ENCODE peak calls at places on chromosomes 3 and 15, in nine cellular contexts. One of them, this sample, is unnamed.

GRCh38 chr15:78620839-78621421 is at the start of gene CHRNA3:
- DNase-seq in stimulated activated CD4-positive, alpha-beta T cell treated with anti-CD3 and anti-CD28 coated beads, Interleukin-2, amount 100 ng/mL, for 48 hours: no peak
- DNase-seq in T-helper 2 cell: no peak
- DNase-seq in stimulated activated CD8-positive, alpha-beta memory T cell treated with anti-CD3 and anti-CD28 coated beads, Interleukin-7, amount 100 ng/mL, for 24 hours: no peak
- DNase-seq in GF-D8: no peak
- DNase-seq in frontal cortex: no peak
- DNase-seq in naive thymus-derived CD4-positive, alpha-beta T cell: no peak
- DNase-seq in WTC11: peak
- DNase-seq in EL: no peak
- DNase-seq in this sample: no peak

GRCh38 chr3:106809633-106810460 is 567.4 kb upstream of the CCDC54 start:
- DNase-seq in T-helper 2 cell: no peak
- DNase-seq in WTC11: no peak
- DNase-seq in stimulated activated CD4-positive, alpha-beta T cell treated with anti-CD3 and anti-CD28 coated beads, Interleukin-2, amount 100 ng/mL, for 48 hours: no peak
- DNase-seq in EL: peak
- DNase-seq in GF-D8: no peak
- DNase-seq in naive thymus-derived CD4-positive, alpha-beta T cell: no peak
- DNase-seq in frontal cortex: no peak
- DNase-seq in stimulated activated CD8-positive, alpha-beta memory T cell treated with anti-CD3 and anti-CD28 coated beads, Interleukin-7, amount 100 ng/mL, for 24 hours: no peak
- DNase-seq in this sample: peak

GRCh38 chr15:96225642-96226259 is 104.7 kb upstream of the NR2F2 start:
- DNase-seq in stimulated activated CD8-positive, alpha-beta memory T cell treated with anti-CD3 and anti-CD28 coated beads, Interleukin-7, amount 100 ng/mL, for 24 hours: no peak
- DNase-seq in stimulated activated CD4-positive, alpha-beta T cell treated with anti-CD3 and anti-CD28 coated beads, Interleukin-2, amount 100 ng/mL, for 48 hours: no peak
- DNase-seq in GF-D8: no peak
- DNase-seq in EL: no peak
- DNase-seq in naive thymus-derived CD4-positive, alpha-beta T cell: no peak
- DNase-seq in WTC11: no peak
- DNase-seq in frontal cortex: no peak
- DNase-seq in T-helper 2 cell: no peak
- DNase-seq in this sample: no peak

GRCh38 chr15:45715528-45715927 is 80.7 kb downstream of the SQOR start:
- DNase-seq in stimulated activated CD4-positive, alpha-beta T cell treated with anti-CD3 and anti-CD28 coated beads, Interleukin-2, amount 100 ng/mL, for 48 hours: no peak
- DNase-seq in stimulated activated CD8-positive, alpha-beta memory T cell treated with anti-CD3 and anti-CD28 coated beads, Interleukin-7, amount 100 ng/mL, for 24 hours: no peak
- DNase-seq in naive thymus-derived CD4-positive, alpha-beta T cell: no peak
- DNase-seq in EL: no peak
- DNase-seq in GF-D8: no peak
- DNase-seq in WTC11: no peak
- DNase-seq in frontal cortex: no peak
- DNase-seq in T-helper 2 cell: no peak
- DNase-seq in this sample: peak

GRCh38 chr3:160016972-160017371 is 28.3 kb downstream of the IL12A start:
- DNase-seq in frontal cortex: no peak
- DNase-seq in T-helper 2 cell: no peak
- DNase-seq in EL: peak
- DNase-seq in naive thymus-derived CD4-positive, alpha-beta T cell: no peak
- DNase-seq in WTC11: no peak
- DNase-seq in GF-D8: no peak
- DNase-seq in stimulated activated CD4-positive, alpha-beta T cell treated with anti-CD3 and anti-CD28 coated beads, Interleukin-2, amount 100 ng/mL, for 48 hours: no peak
- DNase-seq in stimulated activated CD8-positive, alpha-beta memory T cell treated with anti-CD3 and anti-CD28 coated beads, Interleukin-7, amount 100 ng/mL, for 24 hours: no peak
- DNase-seq in this sample: peak

GRCh38 chr3:106399208-106399607 is 530.4 kb upstream of the CBLB start:
- DNase-seq in T-helper 2 cell: no peak
- DNase-seq in stimulated activated CD8-positive, alpha-beta memory T cell treated with anti-CD3 and anti-CD28 coated beads, Interleukin-7, amount 100 ng/mL, for 24 hours: no peak
- DNase-seq in stimulated activated CD4-positive, alpha-beta T cell treated with anti-CD3 and anti-CD28 coated beads, Interleukin-2, amount 100 ng/mL, for 48 hours: no peak
- DNase-seq in EL: no peak
- DNase-seq in WTC11: no peak
- DNase-seq in GF-D8: no peak
- DNase-seq in frontal cortex: no peak
- DNase-seq in naive thymus-derived CD4-positive, alpha-beta T cell: no peak
- DNase-seq in this sample: peak

GRCh38 chr15:60853077-60853476 is 374.1 kb upstream of the ICE2 start:
- DNase-seq in EL: no peak
- DNase-seq in stimulated activated CD4-positive, alpha-beta T cell treated with anti-CD3 and anti-CD28 coated beads, Interleukin-2, amount 100 ng/mL, for 48 hours: no peak
- DNase-seq in GF-D8: no peak
- DNase-seq in frontal cortex: no peak
- DNase-seq in WTC11: no peak
- DNase-seq in naive thymus-derived CD4-positive, alpha-beta T cell: no peak
- DNase-seq in T-helper 2 cell: no peak
- DNase-seq in stimulated activated CD8-positive, alpha-beta memory T cell treated with anti-CD3 and anti-CD28 coated beads, Interleukin-7, amount 100 ng/mL, for 24 hours: no peak
- DNase-seq in this sample: no peak

GRCh38 chr3:55487376-55488241 is 503 bp upstream of the WNT5A start:
- DNase-seq in GF-D8: no peak
- DNase-seq in stimulated activated CD8-positive, alpha-beta memory T cell treated with anti-CD3 and anti-CD28 coated beads, Interleukin-7, amount 100 ng/mL, for 24 hours: no peak
- DNase-seq in EL: peak
- DNase-seq in T-helper 2 cell: no peak
- DNase-seq in WTC11: peak
- DNase-seq in naive thymus-derived CD4-positive, alpha-beta T cell: no peak
- DNase-seq in frontal cortex: peak
- DNase-seq in stimulated activated CD4-positive, alpha-beta T cell treated with anti-CD3 and anti-CD28 coated beads, Interleukin-2, amount 100 ng/mL, for 48 hours: no peak
- DNase-seq in this sample: peak

GRCh38 chr3:69761896-69762789 is 22.9 kb downstream of the MITF start:
- DNase-seq in stimulated activated CD4-positive, alpha-beta T cell treated with anti-CD3 and anti-CD28 coated beads, Interleukin-2, amount 100 ng/mL, for 48 hours: no peak
- DNase-seq in T-helper 2 cell: no peak
- DNase-seq in GF-D8: no peak
- DNase-seq in EL: peak
- DNase-seq in stimulated activated CD8-positive, alpha-beta memory T cell treated with anti-CD3 and anti-CD28 coated beads, Interleukin-7, amount 100 ng/mL, for 24 hours: no peak
- DNase-seq in WTC11: no peak
- DNase-seq in frontal cortex: no peak
- DNase-seq in naive thymus-derived CD4-positive, alpha-beta T cell: no peak
- DNase-seq in this sample: peak

GRCh38 chr3:177329854-177330253 is 132.6 kb upstream of the TBL1XR1 start:
- DNase-seq in naive thymus-derived CD4-positive, alpha-beta T cell: no peak
- DNase-seq in T-helper 2 cell: no peak
- DNase-seq in EL: no peak
- DNase-seq in WTC11: no peak
- DNase-seq in frontal cortex: no peak
- DNase-seq in stimulated activated CD8-positive, alpha-beta memory T cell treated with anti-CD3 and anti-CD28 coated beads, Interleukin-7, amount 100 ng/mL, for 24 hours: no peak
- DNase-seq in stimulated activated CD4-positive, alpha-beta T cell treated with anti-CD3 and anti-CD28 coated beads, Interleukin-2, amount 100 ng/mL, for 48 hours: no peak
- DNase-seq in GF-D8: no peak
- DNase-seq in this sample: no peak

GRCh38 chr3:47581422-47581821 is 2.8 kb upstream of the CSPG5 start:
- DNase-seq in GF-D8: no peak
- DNase-seq in frontal cortex: no peak
- DNase-seq in stimulated activated CD4-positive, alpha-beta T cell treated with anti-CD3 and anti-CD28 coated beads, Interleukin-2, amount 100 ng/mL, for 48 hours: no peak
- DNase-seq in T-helper 2 cell: no peak
- DNase-seq in EL: no peak
- DNase-seq in naive thymus-derived CD4-positive, alpha-beta T cell: no peak
- DNase-seq in WTC11: no peak
- DNase-seq in stimulated activated CD8-positive, alpha-beta memory T cell treated with anti-CD3 and anti-CD28 coated beads, Interleukin-7, amount 100 ng/mL, for 24 hours: no peak
- DNase-seq in this sample: no peak

GRCh38 chr3:46578973-46579755 is 13.1 kb upstream of the LRRC2 start:
- DNase-seq in stimulated activated CD4-positive, alpha-beta T cell treated with anti-CD3 and anti-CD28 coated beads, Interleukin-2, amount 100 ng/mL, for 48 hours: no peak
- DNase-seq in frontal cortex: no peak
- DNase-seq in T-helper 2 cell: no peak
- DNase-seq in naive thymus-derived CD4-positive, alpha-beta T cell: no peak
- DNase-seq in WTC11: no peak
- DNase-seq in stimulated activated CD8-positive, alpha-beta memory T cell treated with anti-CD3 and anti-CD28 coated beads, Interleukin-7, amount 100 ng/mL, for 24 hours: no peak
- DNase-seq in GF-D8: no peak
- DNase-seq in EL: no peak
- DNase-seq in this sample: no peak

GRCh38 chr3:104596054-104596453 is 770.7 kb upstream of the ALCAM start:
- DNase-seq in WTC11: no peak
- DNase-seq in GF-D8: no peak
- DNase-seq in stimulated activated CD8-positive, alpha-beta memory T cell treated with anti-CD3 and anti-CD28 coated beads, Interleukin-7, amount 100 ng/mL, for 24 hours: no peak
- DNase-seq in T-helper 2 cell: no peak
- DNase-seq in naive thymus-derived CD4-positive, alpha-beta T cell: no peak
- DNase-seq in EL: peak
- DNase-seq in frontal cortex: no peak
- DNase-seq in stimulated activated CD4-positive, alpha-beta T cell treated with anti-CD3 and anti-CD28 coated beads, Interleukin-2, amount 100 ng/mL, for 48 hours: no peak
- DNase-seq in this sample: peak

GRCh38 chr15:66766282-66767228 is 64.5 kb downstream of the SMAD6 start:
- DNase-seq in T-helper 2 cell: no peak
- DNase-seq in stimulated activated CD8-positive, alpha-beta memory T cell treated with anti-CD3 and anti-CD28 coated beads, Interleukin-7, amount 100 ng/mL, for 24 hours: no peak
- DNase-seq in stimulated activated CD4-positive, alpha-beta T cell treated with anti-CD3 and anti-CD28 coated beads, Interleukin-2, amount 100 ng/mL, for 48 hours: no peak
- DNase-seq in WTC11: no peak
- DNase-seq in GF-D8: no peak
- DNase-seq in frontal cortex: no peak
- DNase-seq in EL: peak
- DNase-seq in naive thymus-derived CD4-positive, alpha-beta T cell: no peak
- DNase-seq in this sample: peak

GRCh38 chr15:50353251-50353998 is 1.6 kb downstream of the GABPB1 start:
- DNase-seq in naive thymus-derived CD4-positive, alpha-beta T cell: peak
- DNase-seq in GF-D8: no peak
- DNase-seq in EL: peak
- DNase-seq in T-helper 2 cell: no peak
- DNase-seq in WTC11: no peak
- DNase-seq in frontal cortex: peak
- DNase-seq in stimulated activated CD8-positive, alpha-beta memory T cell treated with anti-CD3 and anti-CD28 coated beads, Interleukin-7, amount 100 ng/mL, for 24 hours: no peak
- DNase-seq in stimulated activated CD4-positive, alpha-beta T cell treated with anti-CD3 and anti-CD28 coated beads, Interleukin-2, amount 100 ng/mL, for 48 hours: no peak
- DNase-seq in this sample: peak

GRCh38 chr3:94246136-94246535 is 183.3 kb downstream of the NSUN3 start:
- DNase-seq in EL: no peak
- DNase-seq in naive thymus-derived CD4-positive, alpha-beta T cell: no peak
- DNase-seq in stimulated activated CD8-positive, alpha-beta memory T cell treated with anti-CD3 and anti-CD28 coated beads, Interleukin-7, amount 100 ng/mL, for 24 hours: no peak
- DNase-seq in stimulated activated CD4-positive, alpha-beta T cell treated with anti-CD3 and anti-CD28 coated beads, Interleukin-2, amount 100 ng/mL, for 48 hours: no peak
- DNase-seq in GF-D8: no peak
- DNase-seq in T-helper 2 cell: no peak
- DNase-seq in WTC11: no peak
- DNase-seq in frontal cortex: no peak
- DNase-seq in this sample: no peak

GRCh38 chr3:130093741-130094391 is 12.2 kb downstream of the ALG1L2 start:
- DNase-seq in EL: no peak
- DNase-seq in stimulated activated CD4-positive, alpha-beta T cell treated with anti-CD3 and anti-CD28 coated beads, Interleukin-2, amount 100 ng/mL, for 48 hours: peak
- DNase-seq in naive thymus-derived CD4-positive, alpha-beta T cell: no peak
- DNase-seq in frontal cortex: no peak
- DNase-seq in T-helper 2 cell: no peak
- DNase-seq in GF-D8: peak
- DNase-seq in WTC11: peak
- DNase-seq in stimulated activated CD8-positive, alpha-beta memory T cell treated with anti-CD3 and anti-CD28 coated beads, Interleukin-7, amount 100 ng/mL, for 24 hours: no peak
- DNase-seq in this sample: no peak

GRCh38 chr15:52159645-52160044 is 31.5 kb downstream of the GNB5 start:
- DNase-seq in frontal cortex: no peak
- DNase-seq in EL: no peak
- DNase-seq in T-helper 2 cell: no peak
- DNase-seq in stimulated activated CD4-positive, alpha-beta T cell treated with anti-CD3 and anti-CD28 coated beads, Interleukin-2, amount 100 ng/mL, for 48 hours: no peak
- DNase-seq in GF-D8: no peak
- DNase-seq in naive thymus-derived CD4-positive, alpha-beta T cell: no peak
- DNase-seq in stimulated activated CD8-positive, alpha-beta memory T cell treated with anti-CD3 and anti-CD28 coated beads, Interleukin-7, amount 100 ng/mL, for 24 hours: no peak
- DNase-seq in WTC11: no peak
- DNase-seq in this sample: no peak

GRCh38 chr3:58693929-58694850 is 27.6 kb upstream of the FAM3D start:
- DNase-seq in GF-D8: no peak
- DNase-seq in EL: no peak
- DNase-seq in stimulated activated CD4-positive, alpha-beta T cell treated with anti-CD3 and anti-CD28 coated beads, Interleukin-2, amount 100 ng/mL, for 48 hours: no peak
- DNase-seq in frontal cortex: no peak
- DNase-seq in WTC11: no peak
- DNase-seq in T-helper 2 cell: no peak
- DNase-seq in naive thymus-derived CD4-positive, alpha-beta T cell: no peak
- DNase-seq in stimulated activated CD8-positive, alpha-beta memory T cell treated with anti-CD3 and anti-CD28 coated beads, Interleukin-7, amount 100 ng/mL, for 24 hours: no peak
- DNase-seq in this sample: no peak

GRCh38 chr3:30655187-30655812 is 48.9 kb downstream of the TGFBR2 start:
- DNase-seq in naive thymus-derived CD4-positive, alpha-beta T cell: peak
- DNase-seq in stimulated activated CD8-positive, alpha-beta memory T cell treated with anti-CD3 and anti-CD28 coated beads, Interleukin-7, amount 100 ng/mL, for 24 hours: no peak
- DNase-seq in T-helper 2 cell: no peak
- DNase-seq in frontal cortex: no peak
- DNase-seq in WTC11: no peak
- DNase-seq in GF-D8: no peak
- DNase-seq in stimulated activated CD4-positive, alpha-beta T cell treated with anti-CD3 and anti-CD28 coated beads, Interleukin-2, amount 100 ng/mL, for 48 hours: no peak
- DNase-seq in EL: no peak
- DNase-seq in this sample: peak

GRCh38 chr15:44811347-44811746 is 75.0 kb downstream of the TRIM69 start:
- DNase-seq in stimulated activated CD4-positive, alpha-beta T cell treated with anti-CD3 and anti-CD28 coated beads, Interleukin-2, amount 100 ng/mL, for 48 hours: no peak
- DNase-seq in frontal cortex: no peak
- DNase-seq in stimulated activated CD8-positive, alpha-beta memory T cell treated with anti-CD3 and anti-CD28 coated beads, Interleukin-7, amount 100 ng/mL, for 24 hours: no peak
- DNase-seq in GF-D8: no peak
- DNase-seq in T-helper 2 cell: no peak
- DNase-seq in EL: no peak
- DNase-seq in naive thymus-derived CD4-positive, alpha-beta T cell: no peak
- DNase-seq in WTC11: no peak
- DNase-seq in this sample: no peak

GRCh38 chr15:48856947-48857346 is 21.0 kb upstream of the EID1 start:
- DNase-seq in WTC11: peak
- DNase-seq in naive thymus-derived CD4-positive, alpha-beta T cell: no peak
- DNase-seq in GF-D8: no peak
- DNase-seq in stimulated activated CD8-positive, alpha-beta memory T cell treated with anti-CD3 and anti-CD28 coated beads, Interleukin-7, amount 100 ng/mL, for 24 hours: no peak
- DNase-seq in EL: peak
- DNase-seq in frontal cortex: no peak
- DNase-seq in stimulated activated CD4-positive, alpha-beta T cell treated with anti-CD3 and anti-CD28 coated beads, Interleukin-2, amount 100 ng/mL, for 48 hours: no peak
- DNase-seq in T-helper 2 cell: no peak
- DNase-seq in this sample: peak

GRCh38 chr3:8733332-8734094 is at the start of gene CAV3:
- DNase-seq in frontal cortex: no peak
- DNase-seq in stimulated activated CD8-positive, alpha-beta memory T cell treated with anti-CD3 and anti-CD28 coated beads, Interleukin-7, amount 100 ng/mL, for 24 hours: no peak
- DNase-seq in GF-D8: no peak
- DNase-seq in naive thymus-derived CD4-positive, alpha-beta T cell: no peak
- DNase-seq in T-helper 2 cell: no peak
- DNase-seq in EL: no peak
- DNase-seq in WTC11: no peak
- DNase-seq in stimulated activated CD4-positive, alpha-beta T cell treated with anti-CD3 and anti-CD28 coated beads, Interleukin-2, amount 100 ng/mL, for 48 hours: no peak
- DNase-seq in this sample: peak

GRCh38 chr3:196141866-196142673 is 60.2 kb upstream of the TFRC start:
- DNase-seq in WTC11: no peak
- DNase-seq in stimulated activated CD4-positive, alpha-beta T cell treated with anti-CD3 and anti-CD28 coated beads, Interleukin-2, amount 100 ng/mL, for 48 hours: no peak
- DNase-seq in GF-D8: no peak
- DNase-seq in frontal cortex: no peak
- DNase-seq in T-helper 2 cell: no peak
- DNase-seq in naive thymus-derived CD4-positive, alpha-beta T cell: no peak
- DNase-seq in EL: no peak
- DNase-seq in stimulated activated CD8-positive, alpha-beta memory T cell treated with anti-CD3 and anti-CD28 coated beads, Interleukin-7, amount 100 ng/mL, for 24 hours: no peak
- DNase-seq in this sample: no peak

GRCh38 chr3:127099982-127100381 is 92.9 kb upstream of the PRR23E start:
- DNase-seq in frontal cortex: no peak
- DNase-seq in GF-D8: no peak
- DNase-seq in WTC11: no peak
- DNase-seq in stimulated activated CD4-positive, alpha-beta T cell treated with anti-CD3 and anti-CD28 coated beads, Interleukin-2, amount 100 ng/mL, for 48 hours: no peak
- DNase-seq in naive thymus-derived CD4-positive, alpha-beta T cell: no peak
- DNase-seq in EL: no peak
- DNase-seq in stimulated activated CD8-positive, alpha-beta memory T cell treated with anti-CD3 and anti-CD28 coated beads, Interleukin-7, amount 100 ng/mL, for 24 hours: no peak
- DNase-seq in T-helper 2 cell: no peak
- DNase-seq in this sample: no peak

GRCh38 chr3:120039642-120040610 is 54.3 kb downstream of the GSK3B start:
- DNase-seq in frontal cortex: no peak
- DNase-seq in stimulated activated CD8-positive, alpha-beta memory T cell treated with anti-CD3 and anti-CD28 coated beads, Interleukin-7, amount 100 ng/mL, for 24 hours: no peak
- DNase-seq in stimulated activated CD4-positive, alpha-beta T cell treated with anti-CD3 and anti-CD28 coated beads, Interleukin-2, amount 100 ng/mL, for 48 hours: no peak
- DNase-seq in EL: no peak
- DNase-seq in GF-D8: no peak
- DNase-seq in WTC11: peak
- DNase-seq in T-helper 2 cell: no peak
- DNase-seq in naive thymus-derived CD4-positive, alpha-beta T cell: no peak
- DNase-seq in this sample: no peak

GRCh38 chr3:46312996-46313395 is 40.9 kb upstream of the CCR2 start:
- DNase-seq in GF-D8: peak
- DNase-seq in stimulated activated CD8-positive, alpha-beta memory T cell treated with anti-CD3 and anti-CD28 coated beads, Interleukin-7, amount 100 ng/mL, for 24 hours: no peak
- DNase-seq in EL: peak
- DNase-seq in stimulated activated CD4-positive, alpha-beta T cell treated with anti-CD3 and anti-CD28 coated beads, Interleukin-2, amount 100 ng/mL, for 48 hours: no peak
- DNase-seq in naive thymus-derived CD4-positive, alpha-beta T cell: no peak
- DNase-seq in WTC11: no peak
- DNase-seq in T-helper 2 cell: no peak
- DNase-seq in frontal cortex: no peak
- DNase-seq in this sample: peak

GRCh38 chr15:90075420-90076289 is 26.6 kb downstream of the IDH2 start:
- DNase-seq in frontal cortex: no peak
- DNase-seq in stimulated activated CD4-positive, alpha-beta T cell treated with anti-CD3 and anti-CD28 coated beads, Interleukin-2, amount 100 ng/mL, for 48 hours: no peak
- DNase-seq in T-helper 2 cell: no peak
- DNase-seq in stimulated activated CD8-positive, alpha-beta memory T cell treated with anti-CD3 and anti-CD28 coated beads, Interleukin-7, amount 100 ng/mL, for 24 hours: no peak
- DNase-seq in GF-D8: no peak
- DNase-seq in EL: no peak
- DNase-seq in naive thymus-derived CD4-positive, alpha-beta T cell: no peak
- DNase-seq in WTC11: peak
- DNase-seq in this sample: no peak

This sample was measured in EH.